ENCODE peak calls at places on chromosomes 3 and 15, in five cellular contexts. One of them, this sample, is unnamed.

GRCh38 chr3:36543276-36543997 is 163.1 kb downstream of the STAC start:
- DNase-seq in fibroblast of lung: no peak
- DNase-seq in NB4: no peak
- DNase-seq in IMR-90: no peak
- DNase-seq in hepatocyte: no peak
- DNase-seq in this sample: no peak

GRCh38 chr15:62795171-62795570 is 247.4 kb upstream of the TPM1 start:
- DNase-seq in fibroblast of lung: no peak
- DNase-seq in NB4: no peak
- DNase-seq in IMR-90: no peak
- DNase-seq in hepatocyte: no peak
- DNase-seq in this sample: no peak

GRCh38 chr3:14808025-14808424 is 10.7 kb upstream of the FGD5 start:
- DNase-seq in fibroblast of lung: no peak
- DNase-seq in NB4: no peak
- DNase-seq in IMR-90: no peak
- DNase-seq in hepatocyte: no peak
- DNase-seq in this sample: no peak

GRCh38 chr15:60326824-60327654 is 70.7 kb downstream of the ANXA2 start:
- DNase-seq in fibroblast of lung: peak
- DNase-seq in NB4: peak
- DNase-seq in IMR-90: peak
- DNase-seq in hepatocyte: peak
- DNase-seq in this sample: peak

GRCh38 chr3:126212629-126213375 is 32.4 kb upstream of the ALDH1L1 start:
- DNase-seq in fibroblast of lung: peak
- DNase-seq in NB4: peak
- DNase-seq in IMR-90: peak
- DNase-seq in hepatocyte: peak
- DNase-seq in this sample: no peak

GRCh38 chr3:120171134-120171863 is 77.1 kb upstream of the GSK3B start:
- DNase-seq in fibroblast of lung: peak
- DNase-seq in NB4: no peak
- DNase-seq in IMR-90: peak
- DNase-seq in hepatocyte: no peak
- DNase-seq in this sample: no peak

GRCh38 chr15:26954403-26954802 is 16.6 kb upstream of the GABRG3 start:
- DNase-seq in fibroblast of lung: no peak
- DNase-seq in NB4: no peak
- DNase-seq in IMR-90: no peak
- DNase-seq in hepatocyte: no peak
- DNase-seq in this sample: no peak

GRCh38 chr3:129432036-129432435 is 3.6 kb upstream of the EFCAB12 start:
- DNase-seq in fibroblast of lung: no peak
- DNase-seq in NB4: no peak
- DNase-seq in IMR-90: no peak
- DNase-seq in hepatocyte: no peak
- DNase-seq in this sample: no peak

GRCh38 chr3:4759689-4760312 is 219.4 kb upstream of the BHLHE40 start:
- DNase-seq in fibroblast of lung: no peak
- DNase-seq in NB4: peak
- DNase-seq in IMR-90: no peak
- DNase-seq in hepatocyte: no peak
- DNase-seq in this sample: no peak

GRCh38 chr3:134355416-134355815 is 18.8 kb downstream of the AMOTL2 start:
- DNase-seq in fibroblast of lung: no peak
- DNase-seq in NB4: no peak
- DNase-seq in IMR-90: no peak
- DNase-seq in hepatocyte: no peak
- DNase-seq in this sample: no peak

GRCh38 chr3:128781164-128781563 is 55.2 kb downstream of the RAB7A start:
- DNase-seq in fibroblast of lung: no peak
- DNase-seq in NB4: no peak
- DNase-seq in IMR-90: no peak
- DNase-seq in hepatocyte: no peak
- DNase-seq in this sample: no peak

GRCh38 chr3:183884437-183885296 is at the start of gene PARL:
- DNase-seq in fibroblast of lung: peak
- DNase-seq in NB4: peak
- DNase-seq in IMR-90: peak
- DNase-seq in hepatocyte: peak
- DNase-seq in this sample: peak

GRCh38 chr3:45607790-45608189 is 13.2 kb downstream of the LIMD1 start:
- DNase-seq in fibroblast of lung: peak
- DNase-seq in NB4: no peak
- DNase-seq in IMR-90: peak
- DNase-seq in hepatocyte: no peak
- DNase-seq in this sample: no peak

GRCh38 chr15:95875141-95875643 is 455.3 kb upstream of the NR2F2 start:
- DNase-seq in fibroblast of lung: peak
- DNase-seq in NB4: no peak
- DNase-seq in IMR-90: no peak
- DNase-seq in hepatocyte: no peak
- DNase-seq in this sample: peak

GRCh38 chr3:134030382-134030753 is 643 bp upstream of the SLCO2A1 start:
- DNase-seq in fibroblast of lung: no peak
- DNase-seq in NB4: no peak
- DNase-seq in IMR-90: no peak
- DNase-seq in hepatocyte: peak
- DNase-seq in this sample: no peak

GRCh38 chr3:169173231-169173630 is 490.3 kb downstream of the MECOM start:
- DNase-seq in fibroblast of lung: no peak
- DNase-seq in NB4: no peak
- DNase-seq in IMR-90: no peak
- DNase-seq in hepatocyte: no peak
- DNase-seq in this sample: no peak

GRCh38 chr15:78339559-78339958 is 594 bp upstream of the CRABP1 start:
- DNase-seq in fibroblast of lung: no peak
- DNase-seq in NB4: no peak
- DNase-seq in IMR-90: no peak
- DNase-seq in hepatocyte: no peak
- DNase-seq in this sample: no peak

GRCh38 chr15:26029146-26029545 is 166.0 kb upstream of the ATP10A start:
- DNase-seq in fibroblast of lung: no peak
- DNase-seq in NB4: no peak
- DNase-seq in IMR-90: no peak
- DNase-seq in hepatocyte: no peak
- DNase-seq in this sample: no peak

GRCh38 chr15:60941448-60941847 is 287.7 kb downstream of the RORA start:
- DNase-seq in fibroblast of lung: peak
- DNase-seq in NB4: no peak
- DNase-seq in IMR-90: peak
- DNase-seq in hepatocyte: no peak
- DNase-seq in this sample: no peak

GRCh38 chr15:60682115-60682514 is 203.2 kb upstream of the ICE2 start:
- DNase-seq in fibroblast of lung: peak
- DNase-seq in NB4: no peak
- DNase-seq in IMR-90: peak
- DNase-seq in hepatocyte: no peak
- DNase-seq in this sample: no peak

GRCh38 chr3:182500294-182500693 is 293.0 kb upstream of the ATP11B start:
- DNase-seq in fibroblast of lung: no peak
- DNase-seq in NB4: no peak
- DNase-seq in IMR-90: no peak
- DNase-seq in hepatocyte: no peak
- DNase-seq in this sample: no peak

GRCh38 chr3:160184655-160185054 is 40.6 kb upstream of the C3orf80 start:
- DNase-seq in fibroblast of lung: peak
- DNase-seq in NB4: no peak
- DNase-seq in IMR-90: peak
- DNase-seq in hepatocyte: no peak
- DNase-seq in this sample: no peak

GRCh38 chr15:40255033-40255432 is 16.2 kb downstream of the PAK6 start:
- DNase-seq in fibroblast of lung: no peak
- DNase-seq in NB4: no peak
- DNase-seq in IMR-90: no peak
- DNase-seq in hepatocyte: no peak
- DNase-seq in this sample: no peak

GRCh38 chr15:95129589-95129988 is 898.2 kb downstream of the MCTP2 start:
- DNase-seq in fibroblast of lung: peak
- DNase-seq in NB4: peak
- DNase-seq in IMR-90: peak
- DNase-seq in hepatocyte: no peak
- DNase-seq in this sample: peak

GRCh38 chr15:85412956-85413854 is 32.8 kb downstream of the AKAP13 start:
- DNase-seq in fibroblast of lung: peak
- DNase-seq in NB4: peak
- DNase-seq in IMR-90: peak
- DNase-seq in hepatocyte: peak
- DNase-seq in this sample: peak

GRCh38 chr15:39728844-39729243 is 53.8 kb downstream of the FSIP1 start:
- DNase-seq in fibroblast of lung: no peak
- DNase-seq in NB4: no peak
- DNase-seq in IMR-90: no peak
- DNase-seq in hepatocyte: no peak
- DNase-seq in this sample: no peak

GRCh38 chr15:71294636-71295241 is 179.5 kb downstream of the THSD4 start:
- DNase-seq in fibroblast of lung: peak
- DNase-seq in NB4: no peak
- DNase-seq in IMR-90: peak
- DNase-seq in hepatocyte: no peak
- DNase-seq in this sample: peak

GRCh38 chr15:92429378-92430066 is 35.8 kb downstream of the ST8SIA2 start:
- DNase-seq in fibroblast of lung: peak
- DNase-seq in NB4: peak
- DNase-seq in IMR-90: peak
- DNase-seq in hepatocyte: peak
- DNase-seq in this sample: peak

GRCh38 chr3:183826448-183826847 is 1.1 kb upstream of the MAP6D1 start:
- DNase-seq in fibroblast of lung: no peak
- DNase-seq in NB4: no peak
- DNase-seq in IMR-90: no peak
- DNase-seq in hepatocyte: no peak
- DNase-seq in this sample: no peak

GRCh38 chr3:117407317-117407716 is 697.7 kb downstream of the TUSC7 start:
- DNase-seq in fibroblast of lung: peak
- DNase-seq in NB4: peak
- DNase-seq in IMR-90: peak
- DNase-seq in hepatocyte: peak
- DNase-seq in this sample: no peak

DNA sequence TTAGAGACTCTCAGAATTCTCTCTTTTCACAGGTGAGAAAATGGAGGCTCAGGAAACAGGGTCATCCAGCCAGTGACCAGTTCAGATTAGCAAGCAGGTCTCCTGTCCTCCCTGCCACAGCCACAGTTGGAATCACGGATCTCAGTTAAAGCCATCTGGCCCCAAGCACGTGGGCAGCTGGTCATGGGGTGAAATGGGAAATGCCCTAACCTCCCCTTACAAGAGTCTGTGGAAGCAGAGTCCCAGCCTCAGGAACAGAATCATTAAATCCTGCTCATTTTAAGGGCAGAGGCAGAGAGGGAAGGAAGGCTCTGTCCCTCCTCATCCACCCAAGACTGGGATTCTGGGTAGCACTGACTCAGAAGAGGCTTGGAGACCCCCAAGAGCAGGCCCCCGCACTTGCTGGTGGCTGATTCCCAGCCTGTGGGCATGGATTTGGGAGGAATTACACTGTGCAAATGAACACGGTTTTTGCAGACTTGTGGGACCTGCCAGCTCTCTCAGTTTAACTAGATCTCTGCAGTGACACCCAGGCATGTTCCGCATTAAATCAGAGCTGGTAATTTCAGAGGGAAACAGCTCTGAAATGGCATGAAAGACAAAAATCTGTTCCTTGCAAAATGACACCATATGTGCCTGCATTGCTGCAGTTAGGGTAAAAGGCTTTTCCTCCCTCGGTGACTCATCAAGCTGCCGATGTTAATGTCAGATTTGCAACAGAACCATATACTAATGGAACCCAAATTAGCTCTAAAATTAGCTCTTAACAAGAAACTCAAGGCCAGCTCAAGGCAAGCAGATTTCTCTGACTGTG is 89.0 kb downstream of the BDH1 start:
- DNase-seq in fibroblast of lung: peak
- DNase-seq in NB4: peak
- DNase-seq in IMR-90: peak
- DNase-seq in hepatocyte: peak
- DNase-seq in this sample: peak
- H3K4me3 ChIP-seq in fibroblast of lung: no peak
- H3K4me3 ChIP-seq in NB4: no peak
- H3K4me3 ChIP-seq in IMR-90: no peak
- H3K4me3 ChIP-seq in hepatocyte: no peak
- H3K4me3 ChIP-seq in this sample: peak

DNA sequence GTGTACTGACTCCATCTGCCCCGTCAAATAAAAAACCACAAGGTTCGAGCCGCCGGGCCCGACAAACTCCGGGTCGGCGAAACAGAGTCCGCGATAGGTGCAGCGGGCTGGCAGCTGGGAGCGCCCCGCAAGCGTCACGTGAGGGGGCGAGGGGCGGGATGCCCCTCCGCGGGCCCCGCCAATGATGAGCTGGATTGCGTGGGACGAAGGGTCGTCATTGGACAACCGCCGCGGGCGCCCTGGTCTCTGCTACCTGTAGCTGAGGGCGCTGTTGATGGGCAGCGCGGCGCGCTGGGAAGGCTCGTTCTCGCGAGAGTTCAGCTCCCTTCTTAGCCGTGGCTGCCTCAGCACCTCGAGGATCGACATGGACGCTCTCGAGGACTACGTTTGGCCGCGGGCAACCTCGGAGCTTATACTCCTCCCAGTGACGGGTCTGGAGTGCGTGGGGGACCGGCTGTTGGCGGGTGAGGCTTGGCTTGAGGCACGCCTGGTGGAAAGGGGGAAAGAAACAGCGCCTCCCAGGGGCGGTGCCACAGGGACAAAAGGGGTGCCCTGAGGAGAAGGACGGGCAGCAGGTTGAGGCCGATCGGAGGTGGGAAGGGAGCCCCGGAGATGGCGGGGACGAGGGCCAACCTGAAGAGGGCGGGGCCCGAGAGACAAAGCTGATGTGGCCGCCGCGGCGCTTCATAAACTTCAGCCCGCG is at the start of gene WDR6:
- DNase-seq in fibroblast of lung: peak
- DNase-seq in NB4: peak
- DNase-seq in IMR-90: peak
- DNase-seq in hepatocyte: peak
- DNase-seq in this sample: peak
- TF ChIP-seq CTCF in fibroblast of lung: peak
- TF ChIP-seq CTCF in NB4: no peak
- TF ChIP-seq CTCF in IMR-90: peak
- TF ChIP-seq CTCF in hepatocyte: peak
- TF ChIP-seq CTCF in this sample: peak

GRCh38 chr3:16550305-16550675 is 36.8 kb upstream of the RFTN1 start:
- DNase-seq in fibroblast of lung: peak
- DNase-seq in NB4: no peak
- DNase-seq in IMR-90: no peak
- DNase-seq in hepatocyte: no peak
- DNase-seq in this sample: no peak
- H3K4me3 ChIP-seq in fibroblast of lung: no peak
- H3K4me3 ChIP-seq in NB4: no peak
- H3K4me3 ChIP-seq in IMR-90: no peak
- H3K4me3 ChIP-seq in hepatocyte: no peak
- H3K4me3 ChIP-seq in this sample: no peak

DNA sequence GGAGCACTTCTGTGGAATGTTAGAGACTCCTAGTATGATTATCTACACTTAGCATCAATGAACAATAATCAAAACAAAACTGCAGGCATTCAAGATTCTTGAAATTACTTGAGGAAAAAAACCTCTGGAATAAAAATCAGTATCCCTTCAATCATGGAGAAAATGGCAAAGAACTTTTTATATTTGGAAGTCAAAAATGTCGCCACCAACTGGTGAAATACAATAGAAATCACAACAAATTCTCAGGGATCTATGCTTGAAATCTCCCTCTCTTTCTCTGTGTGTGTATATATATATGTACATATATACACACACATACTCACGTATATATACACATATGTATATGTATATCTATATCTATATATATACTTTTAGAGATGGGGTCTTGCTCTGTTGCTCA is 378.9 kb upstream of the ALCAM start:
- DNase-seq in fibroblast of lung: no peak
- DNase-seq in NB4: no peak
- DNase-seq in IMR-90: no peak
- DNase-seq in hepatocyte: no peak
- DNase-seq in this sample: no peak
- TF ChIP-seq CTCF in fibroblast of lung: no peak
- TF ChIP-seq CTCF in NB4: no peak
- TF ChIP-seq CTCF in IMR-90: no peak
- TF ChIP-seq CTCF in hepatocyte: peak
- TF ChIP-seq CTCF in this sample: no peak